ENCODE peak calls at places on chromosome 17, in five cellular contexts. B is NCI-H1105 treated with DMSO at 0.1 percent for 48 hours, H is fibroblast of mammary gland, F is GM03348, M is T-cell. T is an unnamed sample.

GRCh38 chr17:3621146-3621720 is 12.0 kb upstream of the TRPV1 start:
- DNase-seq in B (no peak), H (no peak), M (no peak), F (no peak), T (no peak)

GRCh38 chr17:37146578-37147119 is 197.9 kb downstream of the AATF start:
- DNase-seq in B (no peak), M (no peak), H (no peak), F (no peak), T (no peak)

GRCh38 chr17:75550139-75550465 is 24.6 kb downstream of the LLGL2 start:
- DNase-seq in B (no peak), F (no peak), H (no peak), M (no peak), T (no peak)

GRCh38 chr17:14593956-14594355 is 293.1 kb downstream of the HS3ST3B1 start:
- DNase-seq in F (no peak), M (no peak), H (no peak), B (no peak), T (no peak)

GRCh38 chr17:35809855-35810461 is 674 bp downstream of the TAF15 start:
- DNase-seq in B (no peak), F (peak), M (no peak), H (peak), T (no peak)

GRCh38 chr17:6648181-6648580 is 3.2 kb downstream of the MED31 start:
- DNase-seq in M (no peak), B (no peak), F (no peak), H (peak), T (no peak)

GRCh38 chr17:32285770-32286517 is 20.3 kb downstream of the RHBDL3 start:
- DNase-seq in F (no peak), M (no peak), B (no peak), H (no peak), T (no peak)

GRCh38 chr17:76153640-76154039 is 12.6 kb upstream of the FOXJ1 start:
- DNase-seq in B (no peak), F (no peak), H (peak), M (no peak), T (no peak)

GRCh38 chr17:47847341-47848197 is 3.4 kb downstream of the SP6 start:
- DNase-seq in F (no peak), B (no peak), H (peak), M (peak), T (no peak)

GRCh38 chr17:80981062-80981902 is 10.4 kb upstream of the CHMP6 start:
- DNase-seq in F (peak), B (no peak), M (peak), H (no peak), T (no peak)

GRCh38 chr17:1491406-1492248 is 859 bp downstream of the MYO1C start:
- DNase-seq in M (no peak), B (no peak), H (no peak), F (peak), T (peak)

GRCh38 chr17:36183001-36183810 is 6.8 kb upstream of the TBC1D3B start:
- DNase-seq in B (peak), F (peak), H (peak), M (no peak), T (peak)

GRCh38 chr17:45935197-45935709 is 40.9 kb downstream of the MAPT start:
- DNase-seq in F (no peak), B (no peak), M (no peak), H (no peak), T (no peak)

GRCh38 chr17:64615025-64615677 is 47.0 kb downstream of the SMURF2 start:
- DNase-seq in M (no peak), F (peak), H (peak), B (no peak), T (no peak)

GRCh38 chr17:18257747-18258355 is 687 bp downstream of the FLII start:
- DNase-seq in H (peak), B (peak), F (peak), M (peak), T (peak)

GRCh38 chr17:64418506-64419339 is 28.1 kb upstream of the PECAM1 start:
- DNase-seq in M (no peak), H (peak), F (peak), B (peak), T (no peak)

GRCh38 chr17:68196394-68197090 is 51.3 kb upstream of the AMZ2 start:
- DNase-seq in H (no peak), F (peak), B (no peak), M (no peak), T (no peak)

GRCh38 chr17:70882504-70882903 is 713.2 kb downstream of the KCNJ2 start:
- DNase-seq in H (no peak), M (no peak), B (no peak), F (no peak), T (no peak)

GRCh38 chr17:46081018-46081320 is 81.9 kb downstream of the STH start:
- DNase-seq in F (no peak), B (no peak), M (no peak), H (no peak), T (no peak)

T was measured in left cardiac atrium.